ENCODE peak calls at places on chromosome 1, in six cellular contexts. L is T-helper 1 cell, I is NCI-H2171 treated with DMSO at 0.1 percent for 48 hours, S is HTR-8/SVneo, W is neural crest cell, Y is B cell. X is an unnamed sample.

GRCh38 chr1:53585565-53585964 is 126.4 kb downstream of the DMRTB1 start:
- DNase-seq in L (no peak), I (no peak), S (no peak), W (no peak), Y (no peak), X (no peak)

GRCh38 chr1:248404024-248404423 is 1.2 kb downstream of the OR2T1 start:
- DNase-seq in L (no peak), I (peak), S (peak), W (no peak), Y (no peak), X (peak)

GRCh38 chr1:202850593-202851362 is 38.2 kb downstream of the RABIF start:
- DNase-seq in L (no peak), I (no peak), S (no peak), W (no peak), Y (no peak), X (no peak)

GRCh38 chr1:41475346-41475745 is 9.1 kb downstream of the EDN2 start:
- DNase-seq in L (no peak), I (no peak), S (no peak), W (no peak), Y (no peak), X (no peak)

GRCh38 chr1:16981269-16981849 is 939 bp upstream of the MFAP2 start:
- DNase-seq in L (no peak), I (no peak), S (no peak), W (no peak), Y (no peak), X (no peak)

GRCh38 chr1:195958131-195958530 is 650.1 kb downstream of the KCNT2 start:
- DNase-seq in L (no peak), I (no peak), S (no peak), W (no peak), Y (no peak), X (no peak)

GRCh38 chr1:161777250-161777649 is 11.1 kb downstream of the ATF6 start:
- DNase-seq in L (no peak), I (no peak), S (no peak), W (no peak), Y (no peak), X (no peak)

GRCh38 chr1:7223334-7224080 is 438.3 kb downstream of the CAMTA1 start:
- DNase-seq in L (no peak), I (no peak), S (no peak), W (no peak), Y (no peak), X (no peak)

GRCh38 chr1:184311580-184311979 is 75.2 kb upstream of the C1orf21 start:
- DNase-seq in L (no peak), I (no peak), S (no peak), W (no peak), Y (no peak), X (no peak)

GRCh38 chr1:192807221-192807967 is 1.4 kb upstream of the RGS2 start:
- DNase-seq in L (no peak), I (no peak), S (no peak), W (no peak), Y (no peak), X (no peak)

GRCh38 chr1:16392740-16393139 is 25.7 kb downstream of the SZRD1 start:
- DNase-seq in L (no peak), I (no peak), S (no peak), W (no peak), Y (no peak), X (no peak)

X was measured in NCI-H1930.